ENCODE peak calls at places on chromosomes 16 and 17, in four cellular contexts. K, D, B and H are unnamed samples.

GRCh38 chr17:28124962-28125361 is 82.5 kb downstream of the NLK start:
- DNase-seq in K (no peak), D (no peak), B (no peak), H (no peak)

GRCh38 chr17:27618417-27618816 is 12.6 kb upstream of the LGALS9 start:
- DNase-seq in K (no peak), D (no peak), B (no peak), H (no peak)

GRCh38 chr16:81885976-81886586 is 107.0 kb downstream of the PLCG2 start:
- DNase-seq in K (no peak), D (no peak), B (peak), H (peak)

GRCh38 chr16:4859900-4860255 is 12.6 kb downstream of the UBN1 start:
- DNase-seq in K (no peak), D (no peak), B (no peak), H (no peak)

GRCh38 chr17:19724501-19725420 is 8.4 kb upstream of the SLC47A2 start:
- DNase-seq in K (peak), D (peak), B (no peak), H (peak)

GRCh38 chr17:52383493-52384100 is 225.1 kb upstream of the CA10 start:
- DNase-seq in K (peak), D (peak), B (peak), H (peak)

GRCh38 chr16:14180431-14181059 is 109.4 kb downstream of the MRTFB start:
- DNase-seq in K (no peak), D (no peak), B (peak), H (no peak)

GRCh38 chr16:49556252-49557069 is 182.9 kb downstream of the C16orf78 start:
- DNase-seq in K (no peak), D (no peak), B (peak), H (no peak)

GRCh38 chr17:1259910-1260389 is 10.3 kb upstream of the BHLHA9 start:
- DNase-seq in K (no peak), D (no peak), B (no peak), H (no peak)

GRCh38 chr17:67514998-67515397 is 137.9 kb downstream of the PITPNC1 start:
- DNase-seq in K (no peak), D (no peak), B (peak), H (no peak)

GRCh38 chr16:2428051-2428786 is 1.0 kb upstream of the CCNF start:
- DNase-seq in K (no peak), D (peak), B (peak), H (no peak)

GRCh38 chr17:37220609-37220953 is 155.2 kb upstream of the C17orf78 start:
- DNase-seq in K (no peak), D (peak), B (peak), H (no peak)

GRCh38 chr17:41329279-41329925 is 13.9 kb upstream of the KRTAP17-1 start:
- DNase-seq in K (no peak), D (peak), B (peak), H (peak)

GRCh38 chr17:71361691-71362450 is 758.9 kb upstream of the SOX9 start:
- DNase-seq in K (no peak), D (no peak), B (no peak), H (no peak)

GRCh38 chr16:89545831-89546574 is 14.5 kb upstream of the RPL13 start:
- DNase-seq in K (no peak), D (peak), B (no peak), H (no peak)

GRCh38 chr16:4846901-4847773 is at the start of the genes GLYR1 and UBN1:
- DNase-seq in K (peak), D (peak), B (peak), H (peak)

GRCh38 chr16:10408824-10409381 is 23.0 kb downstream of the ATF7IP2 start:
- DNase-seq in K (no peak), D (no peak), B (peak), H (no peak)

GRCh38 chr16:77807-78443 is at the start of gene MPG:
- DNase-seq in K (peak), D (peak), B (peak), H (peak)

GRCh38 chr17:32319548-32319905 is 22.4 kb downstream of the C17orf75 start:
- DNase-seq in K (peak), D (peak), B (peak), H (peak)

GRCh38 chr16:5490499-5490898 is 392.9 kb upstream of the EEF2KMT start:
- DNase-seq in K (no peak), D (peak), B (peak), H (peak)

GRCh38 chr16:4868573-4868972 is 21.3 kb downstream of the UBN1 start:
- DNase-seq in K (no peak), D (no peak), B (no peak), H (no peak)

GRCh38 chr17:42618442-42619150 is 9.1 kb downstream of the TUBG1 start:
- DNase-seq in K (peak), D (peak), B (peak), H (no peak)

GRCh38 chr16:3879258-3879886 is 1.1 kb downstream of the CREBBP start:
- DNase-seq in K (no peak), D (peak), B (peak), H (peak)

GRCh38 chr16:27239906-27240655 is 28.5 kb downstream of the NSMCE1 start:
- DNase-seq in K (no peak), D (no peak), B (no peak), H (no peak)

GRCh38 chr16:1414532-1415265 is at the start of gene UNKL:
- DNase-seq in K (no peak), D (peak), B (peak), H (peak)

GRCh38 chr16:88649924-88650748 is 717 bp downstream of the CYBA start:
- DNase-seq in K (no peak), D (peak), B (peak), H (peak)

GRCh38 chr16:1909661-1910231 is 8.5 kb downstream of the HS3ST6 start:
- DNase-seq in K (no peak), D (peak), B (no peak), H (no peak)

GRCh38 chr17:40602445-40603443 is 37.5 kb upstream of the CCR7 start:
- DNase-seq in K (no peak), D (no peak), B (no peak), H (no peak)

GRCh38 chr17:19021622-19022083 is 17.1 kb upstream of the FAM83G start:
- DNase-seq in K (no peak), D (no peak), B (peak), H (no peak)

GRCh38 chr17:20920813-20921199 is 122.0 kb downstream of the USP22 start:
- DNase-seq in K (no peak), D (no peak), B (peak), H (no peak)

GRCh38 chr17:57915980-57916757 is 39.0 kb downstream of the CUEDC1 start:
- DNase-seq in K (no peak), D (no peak), B (peak), H (no peak)

GRCh38 chr16:54655171-54655590 is 275.5 kb upstream of the IRX5 start:
- DNase-seq in K (no peak), D (no peak), B (peak), H (no peak)

GRCh38 chr16:12330541-12330940 is 354.0 kb downstream of the SNX29 start:
- DNase-seq in K (no peak), D (no peak), B (no peak), H (no peak)

DNA sequence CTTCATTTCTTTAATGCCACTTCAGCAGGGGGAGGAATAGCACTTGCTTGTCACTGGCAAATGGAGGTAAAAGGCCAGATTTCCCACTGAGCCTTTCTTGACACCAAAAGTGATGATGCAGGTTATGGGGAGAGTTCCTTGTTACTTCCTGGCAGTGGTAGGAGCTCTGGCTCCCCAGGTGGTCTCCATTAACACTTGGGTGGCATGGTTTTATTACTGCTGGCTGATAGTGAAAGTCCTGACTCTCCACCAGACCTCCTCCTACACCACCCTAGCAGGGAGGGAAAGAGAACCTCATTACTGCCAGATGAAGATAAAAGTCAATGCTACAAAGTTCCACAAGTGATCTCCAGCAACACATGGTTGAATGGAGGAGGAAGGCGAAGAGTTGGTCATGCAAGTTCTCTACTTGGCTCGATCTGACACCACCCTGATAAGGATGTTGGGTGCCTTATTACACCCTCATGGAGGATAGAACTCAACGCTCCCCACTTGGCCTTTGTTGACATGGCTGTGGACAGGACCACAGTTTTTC is 152.7 kb upstream of the GNAO1 start:
- DNase-seq in K (no peak), D (no peak), B (no peak), H (no peak)
- TF ChIP-seq POLR2AphosphoS5 in K (no peak), D (no peak), B (no peak), H (no peak)

DNA sequence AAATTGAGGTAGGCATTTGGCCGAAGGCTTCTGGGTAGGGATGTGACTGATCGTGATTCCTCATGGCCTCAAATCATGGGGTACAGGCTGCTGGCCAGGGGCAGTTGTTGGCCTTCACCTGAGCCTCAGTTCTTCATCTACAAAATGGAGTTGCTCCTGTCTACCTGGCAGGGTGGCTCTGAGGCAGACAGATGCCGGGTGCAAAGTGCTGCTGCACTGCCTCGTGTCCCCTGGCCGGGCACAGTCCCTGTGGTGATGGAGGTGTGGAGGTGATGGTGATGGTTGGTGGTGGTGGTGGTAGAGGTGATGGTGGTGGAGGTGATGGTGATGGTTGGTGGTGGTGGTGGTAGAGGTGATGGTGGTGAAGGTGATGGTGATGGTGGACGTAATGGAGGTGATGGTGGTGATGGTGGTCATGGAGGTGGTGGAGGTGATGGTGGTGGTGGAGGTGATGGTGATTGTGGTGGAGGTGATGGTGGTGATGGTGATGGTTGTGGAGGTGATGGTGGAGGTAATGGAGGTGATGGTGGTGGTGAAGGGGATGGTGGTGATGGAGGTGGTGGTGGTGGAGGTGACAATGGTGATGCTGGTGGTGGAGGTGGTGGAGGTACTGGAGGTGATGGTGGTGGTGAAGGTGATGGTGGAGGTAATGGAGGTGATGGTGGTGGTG is 52.6 kb downstream of the RNF213 start:
- DNase-seq in K (no peak), D (no peak), B (no peak), H (no peak)
- H3K4me3 ChIP-seq in K (no peak), D (no peak), B (no peak), H (no peak)

DNA sequence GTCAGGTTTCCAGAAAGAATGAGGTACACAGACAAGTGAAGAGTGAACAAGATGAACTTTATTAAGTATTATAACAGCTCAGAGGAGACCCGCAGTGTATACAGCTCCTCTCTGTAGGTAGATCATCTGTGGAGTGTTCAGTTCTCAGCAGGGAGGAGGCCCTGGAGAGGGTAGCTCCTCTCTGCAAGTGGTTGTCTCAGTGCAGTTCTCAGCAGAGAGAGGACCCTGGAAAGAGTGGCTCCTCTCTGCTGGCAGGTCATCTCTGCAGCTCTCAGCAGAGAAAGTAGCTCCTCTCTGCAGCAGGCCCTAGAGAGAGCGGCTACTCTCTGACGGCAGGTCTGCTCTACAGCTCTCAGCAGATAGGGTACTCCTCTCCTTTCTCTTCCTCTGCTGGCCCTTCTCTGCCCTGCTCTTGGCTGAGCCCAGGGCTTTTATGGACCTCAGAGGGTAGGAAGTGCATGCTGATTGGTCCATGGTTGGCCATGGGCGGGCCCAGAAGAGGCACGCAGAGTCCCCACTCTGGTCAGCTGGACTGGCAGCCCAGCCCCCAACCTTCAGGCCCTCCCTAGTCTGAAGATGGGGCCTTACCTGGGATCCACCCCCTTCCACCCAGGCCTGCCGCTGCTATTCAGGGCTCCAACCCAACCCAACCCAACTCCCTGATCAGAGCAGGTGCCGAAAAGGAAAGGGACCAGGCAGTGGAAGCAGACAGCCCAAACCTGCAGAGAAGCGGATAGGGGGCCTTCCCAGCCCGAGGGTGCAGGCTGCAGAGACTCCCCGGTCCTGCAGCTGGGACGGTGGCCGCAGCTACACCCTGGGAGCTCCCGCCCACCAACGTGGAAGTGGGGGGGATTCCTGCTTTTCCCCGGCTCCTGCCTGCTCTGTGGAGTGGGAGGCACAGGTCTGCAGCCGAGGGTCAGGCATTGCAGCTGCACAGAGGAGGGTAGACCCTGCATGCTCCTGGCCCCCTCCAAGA is 18.5 kb upstream of the DNAJA2 start:
- DNase-seq in K (no peak), D (no peak), B (no peak), H (no peak)
- TF ChIP-seq POLR2AphosphoS5 in K (no peak), D (no peak), B (no peak), H (no peak)

GRCh38 chr17:76911299-76912007 is 43.2 kb downstream of the MGAT5B start:
- DNase-seq in K (no peak), D (no peak), B (no peak), H (no peak)
- H3K4me3 ChIP-seq in K (no peak), D (no peak), B (no peak), H (no peak)

GRCh38 chr17:30345527-30346075 is 11.7 kb upstream of the TMIGD1 start:
- DNase-seq in K (no peak), D (no peak), B (no peak), H (no peak)

GRCh38 chr17:30343741-30344140 is 9.9 kb upstream of the TMIGD1 start:
- DNase-seq in K (no peak), D (no peak), B (no peak), H (no peak)

GRCh38 chr17:30345089-30345433 is 11.2 kb upstream of the TMIGD1 start:
- DNase-seq in K (no peak), D (no peak), B (no peak), H (no peak)

GRCh38 chr17:30346211-30346831 is 12.5 kb upstream of the TMIGD1 start:
- DNase-seq in K (no peak), D (no peak), B (no peak), H (no peak)

DNA sequence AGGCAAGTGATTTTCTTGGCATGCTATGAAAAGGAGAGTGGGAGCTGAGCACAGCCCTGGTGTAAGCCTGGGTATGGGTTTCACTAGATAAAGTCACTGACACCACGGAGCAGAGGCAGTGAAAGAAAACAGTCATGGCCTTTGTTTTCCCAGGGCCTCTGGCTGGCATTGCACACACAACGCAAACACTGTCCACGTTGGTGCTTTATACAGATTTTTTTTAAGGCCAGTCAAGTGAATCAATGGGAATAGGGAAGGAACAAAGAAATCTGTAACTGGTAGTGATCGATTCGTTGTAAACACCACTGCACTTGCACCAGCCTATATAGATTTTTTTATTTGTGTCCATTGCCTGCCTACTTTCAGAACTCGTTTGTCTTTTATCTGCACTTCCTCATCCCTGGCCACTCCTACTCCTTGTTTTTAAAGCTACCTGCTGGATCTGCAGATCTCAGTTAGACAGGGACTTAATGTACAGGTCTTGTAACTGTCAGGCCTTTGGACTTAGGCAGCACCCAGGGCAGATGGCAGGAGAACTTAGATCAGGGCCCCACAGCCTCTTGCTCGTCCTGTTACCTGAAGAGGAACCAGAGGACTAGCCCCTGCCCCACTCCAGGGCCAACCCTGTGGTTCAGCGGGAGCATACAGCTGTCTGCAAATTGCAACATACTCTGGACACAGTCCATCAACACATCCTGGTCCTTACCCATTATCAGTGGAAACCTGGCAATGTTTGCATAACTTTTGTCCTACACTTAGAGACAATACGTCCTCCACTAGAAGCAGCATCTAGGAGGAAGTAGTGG is 10.6 kb upstream of the TMIGD1 start:
- DNase-seq in K (peak), D (peak), B (no peak), H (peak)
- TF ChIP-seq POLR2AphosphoS5 in K (no peak), D (peak), B (no peak), H (peak)

GRCh38 chr17:80727409-80727755 is 182.7 kb downstream of the RPTOR start:
- DNase-seq in K (no peak), D (no peak), B (no peak), H (no peak)
- H3K4me3 ChIP-seq in K (no peak), D (no peak), B (no peak), H (no peak)

DNA sequence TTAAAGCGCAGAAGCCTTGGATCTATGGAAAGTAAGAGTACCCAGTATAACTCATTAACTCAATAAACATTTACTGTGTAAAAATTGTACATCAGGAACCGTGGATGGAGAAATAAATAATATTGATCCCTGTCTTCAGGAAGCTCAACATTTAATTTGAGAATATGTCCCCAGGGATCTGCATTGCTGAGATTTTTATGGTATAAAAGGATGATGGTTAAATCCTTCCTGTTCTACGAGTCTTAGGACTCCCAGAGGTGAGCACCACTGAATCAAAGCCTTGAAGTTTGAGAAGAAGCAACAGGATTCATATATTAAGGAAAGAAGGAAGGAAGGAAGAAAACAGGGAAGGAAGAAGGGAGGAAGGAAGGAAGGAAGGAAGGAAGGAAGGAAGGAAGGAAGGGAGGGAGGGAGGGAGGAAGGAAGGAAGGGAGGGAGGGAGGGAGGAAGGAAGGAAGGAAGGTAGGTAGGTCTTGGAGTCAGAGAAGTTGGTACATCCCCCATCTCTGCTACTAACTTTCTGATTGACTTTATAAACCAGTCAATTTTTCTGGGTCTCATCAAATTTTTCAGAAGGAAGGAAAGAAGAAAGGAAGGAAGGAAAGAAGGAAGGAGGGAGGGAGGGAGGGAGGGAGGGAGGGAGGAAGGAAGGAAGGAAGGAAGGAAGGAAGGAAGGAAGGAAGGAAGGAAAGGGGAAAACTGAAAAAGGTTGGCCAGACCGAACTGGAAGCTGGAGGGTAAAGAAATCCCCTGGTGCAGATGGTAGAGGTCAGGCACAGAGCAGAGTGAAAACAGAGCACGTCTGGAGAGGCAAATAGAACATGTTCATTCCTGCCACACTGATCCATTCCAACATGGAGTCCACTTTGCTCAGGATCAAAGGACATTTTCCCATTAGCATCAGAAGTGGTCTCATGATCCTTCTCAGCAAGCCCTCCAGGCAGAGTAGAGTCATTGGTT is 422.2 kb upstream of the CDH11 start:
- DNase-seq in K (no peak), D (no peak), B (no peak), H (no peak)
- TF ChIP-seq POLR2AphosphoS5 in K (no peak), D (no peak), B (no peak), H (no peak)

DNA sequence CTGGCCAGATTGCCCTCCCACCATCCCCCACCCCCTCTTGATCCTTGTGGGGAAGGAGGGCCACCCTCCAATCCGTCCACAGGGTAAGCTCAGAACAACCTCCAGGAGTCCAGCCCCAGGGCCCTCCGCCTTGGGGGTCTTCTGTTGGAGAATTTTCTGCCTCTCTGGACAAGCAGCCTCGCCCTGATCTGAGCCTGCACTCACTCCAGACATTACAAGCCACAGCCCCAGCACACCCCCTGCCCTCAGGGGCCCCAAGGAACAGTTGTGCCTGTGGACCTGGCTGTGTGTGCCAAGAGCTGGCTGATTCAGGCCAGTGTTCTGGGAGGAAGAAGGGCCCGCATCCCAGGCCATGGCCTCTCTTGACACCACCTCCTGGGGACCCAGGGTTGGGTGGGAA is 466 bp upstream of the ARHGAP27 start:
- DNase-seq in K (no peak), D (no peak), B (no peak), H (no peak)
- H3K4me3 ChIP-seq in K (peak), D (peak), B (peak), H (peak)